ENCODE peak calls at places on chromosomes 3 and 15, in five cellular contexts. K, Y, L, W and V are unnamed samples.

GRCh38 chr3:72664576-72664975 is 183.7 kb downstream of the SHQ1 start:
- DNase-seq in Y (no peak), W (no peak), K (no peak), L (no peak), V (no peak)

GRCh38 chr15:63391669-63392354 is 10.2 kb upstream of the CA12 start:
- DNase-seq in L (no peak), K (no peak), Y (no peak), W (no peak), V (no peak)

GRCh38 chr15:75452364-75452967 is 976 bp upstream of the SIN3A start:
- DNase-seq in Y (peak; percentile 70), W (peak; percentile 91), K (peak; percentile 70), L (peak; percentile 80), V (peak; percentile 79)

GRCh38 chr3:24352893-24353553 is 141.6 kb downstream of the THRB start:
- DNase-seq in Y (no peak), L (no peak), W (no peak), K (no peak), V (no peak)

GRCh38 chr3:114872056-114872455 is 275.0 kb downstream of the ZBTB20 start:
- DNase-seq in K (no peak), Y (peak; percentile 16), L (no peak), W (peak; percentile 76), V (no peak)

GRCh38 chr3:9669720-9670432 is 20.6 kb downstream of the MTMR14 start:
- DNase-seq in K (no peak), W (no peak), Y (no peak), L (no peak), V (no peak)

GRCh38 chr15:37485056-37485455 is 384.7 kb upstream of the MEIS2 start:
- DNase-seq in K (no peak), L (no peak), Y (no peak), W (no peak), V (no peak)

GRCh38 chr15:35061171-35062163 is 23.6 kb downstream of the NANOGP8 start:
- DNase-seq in K (no peak), L (peak; percentile 78), Y (no peak), W (no peak), V (peak; percentile 15)

GRCh38 chr3:195075199-195075940 is 195.6 kb downstream of the XXYLT1 start:
- DNase-seq in K (no peak), L (no peak), W (no peak), Y (peak; percentile 10), V (no peak)

GRCh38 chr15:77419050-77419835 is 661 bp downstream of the PEAK1 start:
- DNase-seq in K (peak; percentile 57), W (peak; percentile 57), L (peak; percentile 41), Y (peak; percentile 53), V (peak; percentile 4)

GRCh38 chr3:72232777-72233176 is 447.8 kb upstream of the PROK2 start:
- DNase-seq in Y (no peak), L (peak; percentile 43), W (no peak), K (no peak), V (no peak)

GRCh38 chr3:188220097-188220788 is 66.3 kb downstream of the LPP start:
- DNase-seq in L (no peak), W (peak; percentile 87), Y (peak; percentile 73), K (no peak), V (no peak)

GRCh38 chr15:62297933-62298332 is 132.8 kb upstream of the C2CD4B start:
- DNase-seq in W (no peak), K (no peak), Y (no peak), L (no peak), V (no peak)

GRCh38 chr3:130844462-130844861 is 49.4 kb upstream of the ATP2C1 start:
- DNase-seq in K (no peak), W (no peak), Y (no peak), L (no peak), V (no peak)

GRCh38 chr15:70152070-70152480 is 54.4 kb upstream of the TLE3 start:
- DNase-seq in L (no peak), Y (peak; percentile 18), K (no peak), W (peak; percentile 47), V (peak; percentile 22)

GRCh38 chr3:71537211-71537611 is 46.3 kb downstream of the FOXP1 start:
- DNase-seq in Y (peak; percentile 96), K (peak; percentile 21), W (peak; percentile 97), L (no peak), V (peak; percentile 74)

GRCh38 chr3:194631696-194632095 is 1.5 kb downstream of the TMEM44 start:
- DNase-seq in K (no peak), W (peak; percentile 4), Y (no peak), L (no peak), V (no peak)

GRCh38 chr3:3815206-3815605 is 16.0 kb downstream of the LRRN1 start:
- DNase-seq in K (no peak), Y (no peak), L (no peak), W (no peak), V (no peak)

GRCh38 chr3:17678116-17678741 is 64.2 kb downstream of the TBC1D5 start:
- DNase-seq in W (peak; percentile 39), Y (peak; percentile 71), L (no peak), K (no peak), V (no peak)

GRCh38 chr15:69346112-69346511 is 47.4 kb downstream of the PAQR5 start:
- DNase-seq in K (no peak), Y (peak; percentile 53), L (no peak), W (no peak), V (no peak)

GRCh38 chr3:72661115-72661457 is 187.2 kb downstream of the SHQ1 start:
- DNase-seq in W (no peak), L (no peak), Y (peak; percentile 63), K (no peak), V (no peak)

GRCh38 chr3:144770813-144771400 is 799.3 kb downstream of the DIPK2A start:
- DNase-seq in Y (peak; percentile 38), K (peak; percentile 8), W (peak; percentile 58), L (no peak), V (no peak)

GRCh38 chr3:24502690-24503089 is 8.0 kb upstream of the THRB start:
- DNase-seq in K (no peak), L (no peak), Y (no peak), W (peak; percentile 58), V (no peak)

GRCh38 chr3:112793311-112794081 is 53.2 kb downstream of the CD200R1L start:
- DNase-seq in L (no peak), Y (no peak), W (no peak), K (no peak), V (no peak)

GRCh38 chr15:101723161-101723873 is 956 bp downstream of the TARS3 start:
- DNase-seq in Y (peak; percentile 26), K (no peak), W (peak; percentile 73), L (no peak), V (no peak)

GRCh38 chr15:70852501-70853269 is 1.3 kb downstream of the LARP6 start:
- DNase-seq in Y (peak; percentile 88), K (no peak), W (peak; percentile 54), L (no peak), V (no peak)

GRCh38 chr15:69304176-69304533 is 5.4 kb downstream of the PAQR5 start:
- DNase-seq in K (no peak), W (peak; percentile 97), Y (peak; percentile 92), L (no peak), V (no peak)

GRCh38 chr3:16604887-16605602 is at the start of gene DAZL:
- DNase-seq in L (no peak), K (no peak), Y (no peak), W (no peak), V (no peak)
- H4K91ac ChIP-seq in L (no peak within 1 kb of the TSS), K (no peak within 1 kb of the TSS), Y (no peak within 1 kb of the TSS), W (no peak within 1 kb of the TSS), V (peak within 1 kb of the TSS; percentile 74)

GRCh38 chr15:78993257-78993930 is 48.5 kb upstream of the CTSH start:
- DNase-seq in L (no peak), W (no peak), Y (no peak), K (no peak), V (no peak)
- H4K91ac ChIP-seq in L (no peak overlapping the region), W (peak overlapping the region; percentile 90), Y (peak overlapping the region; percentile 37), K (peak overlapping the region; percentile 88), V (peak overlapping the region; percentile 18)

GRCh38 chr3:138112362-138112761 is 3.0 kb downstream of the DZIP1L start:
- DNase-seq in W (peak; percentile 36), K (no peak), Y (no peak), L (no peak), V (peak; percentile 24)

GRCh38 chr3:138118863-138119766 is 3.7 kb upstream of the DZIP1L start:
- DNase-seq in W (peak; percentile 79), L (peak; percentile 92), Y (peak; percentile 73), K (peak; percentile 67), V (peak; percentile 73)

GRCh38 chr3:138114431-138114918 is 933 bp downstream of the DZIP1L start:
- DNase-seq in Y (peak; percentile 43), L (peak; percentile 47), W (peak; percentile 58), K (no peak), V (no peak)

GRCh38 chr3:138113309-138113708 is 2.1 kb downstream of the DZIP1L start:
- DNase-seq in Y (no peak), K (no peak), L (peak; percentile 48), W (peak; percentile 25), V (no peak)

GRCh38 chr3:138114988-138115971 is at the start of gene DZIP1L:
- DNase-seq in K (peak; percentile 76), Y (peak; percentile 70), L (peak; percentile 85), W (peak; percentile 89), V (peak; percentile 45)
- H4K91ac ChIP-seq in K (no peak within 1 kb of the TSS), Y (peak within 1 kb of the TSS; percentile 95), L (no peak within 1 kb of the TSS), W (peak within 1 kb of the TSS; percentile 70), V (peak within 1 kb of the TSS; percentile 53)

DNA sequence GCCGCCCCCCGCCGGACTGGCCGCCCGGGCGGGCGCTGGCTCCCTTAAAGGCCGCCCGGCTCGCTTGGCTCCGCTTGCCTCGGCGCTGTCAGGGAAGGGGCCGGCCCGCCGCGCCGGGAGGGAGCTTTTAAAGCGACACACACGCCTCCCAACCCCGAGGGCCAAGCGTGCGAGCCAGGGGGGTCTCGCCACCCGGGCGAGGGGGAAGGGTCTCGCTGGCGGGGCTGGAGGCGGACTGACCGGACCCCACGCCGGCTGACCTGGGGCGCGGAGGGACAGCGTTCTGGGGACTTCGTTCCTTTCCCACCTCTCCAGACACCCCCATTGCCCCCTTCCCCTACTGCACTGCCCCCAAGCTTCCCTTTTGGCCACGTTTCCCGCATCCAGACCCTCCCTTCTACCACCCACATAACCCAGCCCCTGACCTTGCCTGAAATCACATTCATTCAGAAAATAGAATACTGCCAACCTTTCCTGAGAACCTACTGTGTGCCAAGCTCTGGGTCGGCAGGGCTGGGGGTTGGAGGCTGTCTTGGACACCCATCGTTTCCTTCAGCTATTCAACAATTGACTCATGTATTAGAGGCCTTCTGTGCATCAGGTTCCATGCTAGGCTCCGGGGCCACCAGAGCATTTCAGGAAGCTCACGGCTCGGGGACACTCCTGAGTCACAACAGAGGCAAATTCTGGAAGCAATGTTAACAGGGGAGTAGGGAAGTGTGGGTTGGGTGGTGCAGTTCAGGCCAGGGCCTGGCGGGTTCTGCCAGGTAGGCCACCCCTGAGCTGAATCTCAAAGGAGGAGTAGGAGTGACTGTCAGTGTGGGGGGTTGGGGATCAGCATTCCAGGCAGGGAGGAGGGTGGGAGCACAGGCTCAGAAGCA is at the start of gene INSYN1:
- DNase-seq in K (no peak), L (peak; percentile 47), Y (no peak), W (peak; percentile 40), V (peak; percentile 37)
- H4K91ac ChIP-seq in K (no peak within 1 kb of the TSS), L (no peak within 1 kb of the TSS), Y (no peak within 1 kb of the TSS), W (no peak within 1 kb of the TSS), V (no peak within 1 kb of the TSS)